ENCODE peak calls at places on chromosomes 1 and 21, in five cellular contexts. Z, X, Y, W and E are unnamed samples. For H3K9me3, the result is how much of the 10 kb centered on the place peaks cover.

GRCh38 chr21:46399686-46400085 is 59.0 kb upstream of the DIP2A start:
- DNase-seq in W (no peak), X (no peak), Z (no peak), Y (no peak), E (peak)

GRCh38 chr21:21712761-21713558 is 714.8 kb downstream of the NCAM2 start:
- DNase-seq in Z (no peak), Y (peak), W (no peak), X (no peak), E (no peak)

GRCh38 chr1:233673947-233674431 is 60.1 kb downstream of the KCNK1 start:
- DNase-seq in X (no peak), W (no peak), Y (no peak), Z (no peak), E (no peak)

GRCh38 chr1:170704256-170704655 is 40.3 kb downstream of the PRRX1 start:
- DNase-seq in X (no peak), Y (no peak), W (no peak), Z (no peak), E (no peak)

GRCh38 chr1:37634554-37635308 is at the start of gene RSPO1:
- DNase-seq in Z (no peak), W (no peak), X (no peak), Y (no peak), E (peak)

GRCh38 chr1:224640587-224640986 is 24.5 kb downstream of the CNIH3 start:
- DNase-seq in X (no peak), W (no peak), Y (no peak), Z (no peak), E (no peak)

GRCh38 chr1:220652995-220653394 is 37.2 kb upstream of the C1orf115 start:
- DNase-seq in W (no peak), Z (no peak), Y (no peak), X (no peak), E (no peak)

GRCh38 chr1:235158680-235159079 is 2.4 kb downstream of the RBM34 start:
- DNase-seq in Y (no peak), W (no peak), X (no peak), Z (no peak), E (no peak)

GRCh38 chr1:206895837-206896242 is 1.4 kb upstream of the IL24 start:
- DNase-seq in X (no peak), W (no peak), Z (no peak), Y (no peak), E (no peak)

GRCh38 chr1:217586586-217586985 is 44.3 kb downstream of the GPATCH2 start:
- DNase-seq in Y (no peak), Z (no peak), W (no peak), X (no peak), E (no peak)

GRCh38 chr1:63804829-63805484 is 31.1 kb downstream of the ROR1 start:
- DNase-seq in X (no peak), W (no peak), Y (no peak), Z (no peak), E (no peak)

GRCh38 chr1:235953801-235954200 is 87.1 kb upstream of the LYST start:
- DNase-seq in Z (no peak), Y (no peak), X (no peak), W (no peak), E (no peak)

GRCh38 chr1:87513971-87514660 is 185.4 kb downstream of the LMO4 start:
- DNase-seq in Y (peak), Z (no peak), X (no peak), W (no peak), E (no peak)

GRCh38 chr1:230681599-230681998 is 32.3 kb downstream of the AGT start:
- DNase-seq in Y (peak), X (no peak), W (no peak), Z (no peak), E (no peak)

GRCh38 chr1:206921772-206922265 is at the start of gene FCMR:
- DNase-seq in X (peak), Y (no peak), W (peak), Z (no peak), E (no peak)

GRCh38 chr1:42979888-42980800 is 21.5 kb upstream of the SLC2A1 start:
- DNase-seq in Y (no peak), Z (no peak), X (no peak), W (no peak), E (no peak)

GRCh38 chr1:212754193-212754592 is 37.4 kb downstream of the NSL1 start:
- DNase-seq in Y (no peak), X (no peak), Z (no peak), W (no peak), E (no peak)

GRCh38 chr1:20278692-20279130 is 12.0 kb upstream of the VWA5B1 start:
- DNase-seq in Y (peak), X (no peak), W (no peak), Z (no peak), E (no peak)

GRCh38 chr21:41921089-41921819 is 32.6 kb downstream of the C2CD2 start:
- DNase-seq in Y (no peak), W (no peak), X (no peak), Z (no peak), E (no peak)

GRCh38 chr1:2831596-2832212 is 30.2 kb upstream of the TTC34 start:
- DNase-seq in Y (no peak), W (no peak), X (no peak), Z (no peak), E (no peak)
- H3K9me3 ChIP-seq in Y (under half), W (under half), X (under half), Z (under half), E (under half)

DNA sequence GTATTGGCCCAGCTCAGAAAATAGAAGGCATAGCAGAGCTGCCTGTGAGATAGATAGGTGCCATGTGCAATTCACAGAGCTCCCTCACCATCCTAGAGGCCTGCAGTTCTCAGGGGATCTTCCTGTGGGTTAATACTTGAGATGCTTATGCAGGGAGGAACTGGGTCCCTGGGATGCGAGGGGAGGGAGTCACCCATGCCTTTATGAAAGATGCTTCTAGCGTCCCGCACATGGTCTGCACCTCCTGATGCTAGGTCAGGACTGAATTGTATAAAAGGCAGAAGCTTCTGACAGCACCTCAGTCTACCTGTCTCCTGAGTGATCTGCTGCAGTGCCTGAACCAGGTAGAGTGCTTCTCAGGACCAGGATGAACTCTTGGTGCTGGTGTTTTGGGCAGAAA is at the start of gene LCE5A:
- DNase-seq in Y (no peak), X (no peak), Z (no peak), W (no peak), E (no peak)
- H3K9me3 ChIP-seq in Y (under half), X (under half), Z (under half), W (under half), E (under half)

GRCh38 chr1:90989990-90990389 is 31.8 kb downstream of the ZNF644 start:
- DNase-seq in X (no peak), Y (no peak), W (no peak), Z (no peak), E (no peak)

GRCh38 chr1:90987860-90988259 is 34.0 kb downstream of the ZNF644 start:
- DNase-seq in W (no peak), Y (no peak), Z (no peak), X (no peak), E (no peak)

GRCh38 chr1:90990779-90991178 is 31.1 kb downstream of the ZNF644 start:
- DNase-seq in Y (no peak), X (no peak), Z (no peak), W (no peak), E (no peak)

GRCh38 chr1:90986954-90987353 is 34.9 kb downstream of the ZNF644 start:
- DNase-seq in Y (no peak), X (no peak), W (no peak), Z (no peak), E (no peak)

GRCh38 chr1:90989302-90989701 is 32.5 kb downstream of the ZNF644 start:
- DNase-seq in X (no peak), Z (no peak), Y (no peak), W (no peak), E (no peak)
- H3K9me3 ChIP-seq in X (under half), Z (under half), Y (under half), W (under half), E (under half)

DNA sequence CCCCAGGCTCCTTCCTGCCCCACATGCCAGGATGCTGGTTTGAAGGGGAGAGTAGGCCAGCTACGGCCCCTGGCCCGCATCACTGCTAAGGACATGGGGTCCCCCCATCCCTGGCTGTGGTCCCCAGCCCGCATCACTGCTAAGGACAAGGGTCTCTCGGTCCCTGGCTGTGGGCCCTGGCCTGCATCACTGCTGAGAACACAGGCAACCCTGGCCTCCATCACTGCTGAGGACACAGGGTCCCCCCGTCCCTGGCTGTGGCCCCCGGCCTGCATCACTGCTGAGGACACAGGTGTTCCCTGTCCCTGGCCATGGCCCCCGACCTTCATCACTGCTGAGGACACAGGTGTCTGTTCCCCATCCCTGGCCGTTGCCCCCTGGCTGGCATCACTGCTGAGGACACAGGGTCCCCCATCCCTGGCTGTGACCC is 448 bp upstream of the OBSCN start:
- DNase-seq in Z (no peak), W (no peak), Y (no peak), X (no peak), E (no peak)
- H3K9me3 ChIP-seq in Z (under half), W (under half), Y (under half), X (under half), E (under half)

DNA sequence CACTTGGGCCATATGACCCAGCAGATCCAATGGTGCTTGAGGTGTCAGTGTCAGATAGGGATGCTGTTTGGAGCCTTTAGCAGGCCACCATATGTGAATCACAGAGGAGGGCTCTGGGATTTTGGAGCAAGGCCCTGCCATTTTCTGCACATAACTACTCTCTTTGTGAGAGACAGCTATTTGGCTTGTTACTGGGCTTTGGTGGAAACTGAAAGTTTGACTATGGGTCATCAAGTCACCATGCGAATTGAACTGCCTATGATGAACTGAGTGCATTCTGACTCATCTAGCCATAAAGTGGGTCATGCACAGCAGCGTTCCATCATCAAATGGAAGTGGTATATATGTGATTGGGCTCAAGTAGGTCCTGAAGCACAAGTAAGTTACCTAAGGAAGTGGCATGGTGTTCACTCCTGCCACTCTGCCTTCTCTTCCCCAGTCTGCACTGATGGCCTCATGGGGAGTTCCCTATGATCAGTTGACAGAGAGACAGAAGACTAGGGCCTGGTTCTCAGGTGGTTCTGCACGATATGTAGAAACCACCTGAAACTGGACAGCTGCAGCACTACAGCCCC is 447.3 kb downstream of the AGBL4 start:
- DNase-seq in X (no peak), W (no peak), Z (no peak), Y (no peak), E (no peak)
- H3K9me3 ChIP-seq in X (under half), W (under half), Z (under half), Y (under half), E (half or more)